ENCODE peak calls at places on chromosomes 2 and 18, in four cellular contexts. A is pancreas; Z is neural progenitor cell; O is CD8-positive, alpha-beta T cell. L is an unnamed sample. For H3K27me3, H3K4me1 and H3K9me3, the result is how much of the 10 kb centered on the place peaks cover.

GRCh38 chr2:187422277-187422676 is 25.8 kb downstream of the CALCRL start:
- DNase-seq in O (no peak), Z (no peak), A (no peak), L (no peak)

GRCh38 chr2:167965907-167966306 is 281.5 kb downstream of the STK39 start:
- DNase-seq in A (no peak), O (no peak), Z (no peak), L (no peak)

GRCh38 chr18:79818036-79818435 is 20.3 kb downstream of the KCNG2 start:
- DNase-seq in A (no peak), Z (no peak), O (no peak), L (no peak)

GRCh38 chr2:20439503-20439902 is 7.4 kb upstream of the RHOB start:
- DNase-seq in Z (no peak), O (no peak), A (no peak), L (no peak)

GRCh38 chr2:20178404-20179178 is 46.3 kb downstream of the SDC1 start:
- DNase-seq in O (no peak), Z (no peak), A (no peak), L (no peak)

GRCh38 chr2:98654702-98655488 is 46.5 kb downstream of the UNC50 start:
- DNase-seq in O (no peak), Z (no peak), A (no peak), L (peak)

GRCh38 chr2:55231546-55232083 is 478 bp downstream of the CLHC1 start:
- DNase-seq in O (no peak), Z (no peak), A (no peak), L (no peak)

GRCh38 chr2:31246184-31246852 is 12.4 kb downstream of the EHD3 start:
- DNase-seq in A (no peak), Z (no peak), O (no peak), L (no peak)

GRCh38 chr2:16640867-16641266 is 24.8 kb downstream of the CYRIA start:
- DNase-seq in O (no peak), Z (no peak), A (no peak), L (no peak)

GRCh38 chr2:120516323-120517314 is 170.7 kb downstream of the INHBB start:
- DNase-seq in O (no peak), Z (no peak), A (no peak), L (no peak)

GRCh38 chr2:205929445-205930027 is 156.4 kb downstream of the INO80D start:
- DNase-seq in O (no peak), Z (no peak), A (no peak), L (no peak)

GRCh38 chr2:56185582-56186046 is 1.8 kb downstream of the CCDC85A start:
- DNase-seq in O (no peak), Z (peak), A (peak), L (no peak)

GRCh38 chr2:213306320-213306942 is 22.2 kb downstream of the SPAG16 start:
- DNase-seq in Z (no peak), O (no peak), A (peak), L (no peak)

GRCh38 chr2:108407864-108408729 is 30.3 kb downstream of the SULT1C4 start:
- DNase-seq in O (no peak), A (no peak), Z (no peak), L (no peak)

GRCh38 chr2:7022486-7022885 is 105.3 kb downstream of the RNF144A start:
- DNase-seq in O (no peak), Z (no peak), A (no peak), L (no peak)

GRCh38 chr18:77065221-77065981 is 67.2 kb downstream of the MBP start:
- DNase-seq in A (no peak), Z (no peak), O (no peak), L (peak)

GRCh38 chr2:177397501-177398289 is 5.1 kb downstream of the AGPS start:
- DNase-seq in O (no peak), Z (no peak), A (no peak), L (no peak)

GRCh38 chr18:75226301-75226955 is 15.8 kb downstream of the TSHZ1 start:
- DNase-seq in Z (no peak), A (no peak), O (no peak), L (no peak)

GRCh38 chr2:204110250-204111183 is 174.0 kb downstream of the ICOS start:
- DNase-seq in Z (no peak), A (no peak), O (peak), L (peak)

GRCh38 chr2:17309186-17309585 is 209.1 kb downstream of the RAD51AP2 start:
- DNase-seq in A (no peak), O (no peak), Z (no peak), L (no peak)

GRCh38 chr2:105629634-105630033 is 115.1 kb upstream of the NCK2 start:
- DNase-seq in A (no peak), Z (no peak), O (no peak), L (no peak)

GRCh38 chr2:62687644-62688043 is 17.9 kb upstream of the EHBP1 start:
- DNase-seq in O (no peak), A (no peak), Z (no peak), L (no peak)

GRCh38 chr18:24766376-24766775 is 305.9 kb downstream of the HRH4 start:
- DNase-seq in A (no peak), O (no peak), Z (no peak), L (no peak)

GRCh38 chr2:181674466-181674865 is 5.9 kb downstream of the NEUROD1 start:
- DNase-seq in A (no peak), O (no peak), Z (no peak), L (no peak)

GRCh38 chr2:212489719-212490346 is 48.8 kb downstream of the ERBB4 start:
- DNase-seq in Z (no peak), A (no peak), O (no peak), L (no peak)

GRCh38 chr18:24189007-24189528 is 50.2 kb downstream of the CABYR start:
- DNase-seq in A (no peak), Z (no peak), O (no peak), L (no peak)

GRCh38 chr2:46350030-46350699 is 53.0 kb downstream of the EPAS1 start:
- DNase-seq in A (no peak), O (no peak), Z (no peak), L (no peak)

GRCh38 chr2:181474227-181474626 is 17.0 kb downstream of the ITGA4 start:
- DNase-seq in Z (no peak), O (no peak), A (no peak), L (no peak)

GRCh38 chr18:68779169-68779568 is 18.7 kb upstream of the CCDC102B start:
- DNase-seq in A (no peak), O (no peak), Z (no peak), L (no peak)

GRCh38 chr2:241156997-241157441 is 6.8 kb downstream of the PPP1R7 start:
- DNase-seq in O (no peak), A (no peak), Z (no peak), L (no peak)

GRCh38 chr2:39511786-39512433 is 74.8 kb upstream of the MAP4K3 start:
- DNase-seq in Z (peak), A (no peak), O (no peak), L (no peak)

GRCh38 chr2:26123426-26123825 is 49.5 kb upstream of the GAREM2 start:
- DNase-seq in A (no peak), Z (no peak), O (no peak), L (no peak)

DNA sequence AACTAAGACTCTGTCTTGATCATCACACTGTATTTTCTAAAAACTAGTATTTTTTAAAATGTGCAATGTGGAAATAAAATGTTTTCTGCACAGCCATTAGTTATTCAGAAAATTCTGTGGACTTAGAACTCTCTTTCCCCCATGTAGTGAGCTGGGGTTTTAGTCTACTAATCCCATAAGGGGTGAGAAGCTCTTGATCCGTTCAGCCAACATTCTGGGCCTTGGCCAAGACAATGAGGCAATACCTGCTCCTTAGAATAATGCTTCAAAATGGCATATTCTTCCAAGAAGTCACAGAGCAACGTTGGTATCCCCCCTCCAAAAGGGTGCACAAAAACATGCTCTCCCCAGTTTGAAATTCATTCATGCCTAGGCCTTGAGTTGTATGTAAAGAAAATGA is 4.0 kb downstream of the REEP1 start:
- DNase-seq in O (no peak), Z (no peak), A (no peak), L (no peak)
- H3K27me3 ChIP-seq in O (under half), Z (half or more), A (under half), L (under half)

GRCh38 chr18:49030692-49031443 is 80.1 kb upstream of the SMAD7 start:
- DNase-seq in Z (no peak), A (no peak), O (no peak), L (no peak)

GRCh38 chr18:49030138-49030537 is 79.4 kb upstream of the SMAD7 start:
- DNase-seq in O (no peak), A (no peak), Z (no peak), L (no peak)

GRCh38 chr18:49029628-49030027 is 78.9 kb upstream of the SMAD7 start:
- DNase-seq in Z (no peak), A (no peak), O (no peak), L (no peak)

GRCh38 chr18:49028091-49028490 is 77.3 kb upstream of the SMAD7 start:
- DNase-seq in Z (no peak), A (no peak), O (no peak), L (no peak)

DNA sequence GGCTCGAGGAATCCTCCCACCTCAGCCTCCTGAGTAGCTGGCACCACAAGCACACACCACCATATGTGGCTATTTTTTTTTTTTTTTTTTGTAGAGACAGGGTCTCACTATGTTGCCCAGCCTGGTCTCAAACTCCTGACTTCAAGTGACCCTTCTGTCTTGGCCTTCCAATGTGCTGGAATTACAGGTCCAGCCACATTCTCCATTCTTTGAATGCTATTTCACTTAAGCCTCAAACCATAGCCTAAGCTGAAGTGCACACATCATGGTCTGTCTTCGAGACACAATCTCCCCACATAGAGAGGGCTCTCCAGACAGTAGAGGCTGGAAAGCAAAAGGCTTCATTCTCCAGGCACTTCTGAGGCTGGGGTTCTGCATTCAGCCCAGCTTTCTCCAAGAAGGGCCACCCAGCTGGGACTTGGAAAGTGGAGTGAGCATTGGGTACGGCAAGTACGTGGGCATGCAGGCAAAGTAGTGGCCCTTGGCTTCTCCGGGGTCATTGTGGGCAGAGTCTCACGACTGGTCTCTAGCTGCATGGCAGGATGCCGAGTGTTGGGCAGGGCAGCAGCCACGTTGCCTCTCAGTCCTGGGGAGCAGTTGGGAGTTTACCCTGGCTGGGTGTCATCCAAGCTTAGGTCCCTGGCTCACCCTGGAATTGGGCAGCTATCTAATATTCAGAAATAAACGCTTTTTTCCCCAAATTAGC is 78.2 kb upstream of the SMAD7 start:
- DNase-seq in A (no peak), O (no peak), Z (no peak), L (no peak)
- H3K4me1 ChIP-seq in A (under half), O (under half), Z (under half), L (under half)

DNA sequence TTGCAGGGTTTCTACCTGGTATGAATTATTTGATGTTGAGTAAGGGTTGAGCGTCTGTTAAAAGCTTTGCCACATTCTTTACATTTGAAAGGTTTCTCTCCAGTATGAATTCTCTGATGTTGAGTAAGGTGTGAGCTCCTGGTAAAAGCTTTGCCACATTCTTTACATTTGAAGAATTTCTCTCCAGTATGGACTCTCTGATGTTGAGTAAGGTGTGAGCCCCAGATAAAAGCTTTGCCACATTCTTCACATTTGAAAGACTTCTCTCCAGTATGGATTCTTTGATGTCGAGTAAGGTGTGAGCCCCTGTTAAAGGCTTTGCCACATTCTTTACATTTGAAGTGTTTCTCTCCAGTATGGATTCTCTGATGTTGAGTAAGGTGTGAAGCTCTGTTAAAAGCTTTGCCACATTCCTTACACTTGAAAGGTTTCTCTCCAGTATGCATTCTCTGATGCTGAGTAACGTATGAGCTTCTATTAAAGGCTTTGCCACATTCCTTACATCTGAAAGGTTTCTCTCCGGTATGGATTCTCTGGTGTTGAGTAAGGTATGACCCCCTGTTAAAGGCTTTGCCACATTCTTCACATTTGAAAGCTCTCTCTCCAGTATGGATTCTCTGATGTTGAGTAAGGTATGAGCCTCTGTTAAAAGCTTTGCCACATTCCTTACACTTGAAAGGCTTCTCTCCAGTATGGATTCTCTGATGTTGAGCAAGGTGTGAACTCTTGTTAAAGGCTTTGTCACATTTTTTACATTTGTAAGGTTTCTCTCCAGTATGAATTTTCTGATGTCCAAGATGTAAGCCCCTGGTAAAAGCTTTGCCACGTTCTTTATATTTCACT is 27.1 kb downstream of the ZNF519 start:
- DNase-seq in Z (no peak), A (no peak), O (no peak), L (no peak)
- H3K9me3 ChIP-seq in Z (half or more), A (under half), O (under half), L (under half)

GRCh38 chr2:64394174-64394573 is 59.8 kb upstream of the LGALSL start:
- DNase-seq in O (no peak), Z (no peak), A (no peak), L (no peak)

GRCh38 chr2:64396001-64396400 is 58.0 kb upstream of the LGALSL start:
- DNase-seq in A (no peak), Z (no peak), O (no peak), L (no peak)

GRCh38 chr2:64393611-64394010 is 60.4 kb upstream of the LGALSL start:
- DNase-seq in O (no peak), Z (no peak), A (no peak), L (no peak)

GRCh38 chr2:64398730-64399129 is 55.2 kb upstream of the LGALSL start:
- DNase-seq in O (no peak), A (no peak), Z (no peak), L (no peak)

GRCh38 chr2:64396551-64396950 is 57.4 kb upstream of the LGALSL start:
- DNase-seq in Z (peak), O (no peak), A (no peak), L (no peak)
- H3K27me3 ChIP-seq in Z (under half), O (under half), A (under half), L (under half)

L was measured in CD4-positive, alpha-beta memory T cell.